ENCODE peak calls at places on chromosome 12, in four cellular contexts. C is trophoblast cell; W is activated naive CD8-positive, alpha-beta T cell treated with anti-CD3 and anti-CD28 coated beads, Interleukin-2, amount 50 U/mL, for 24 hours; A is A172. P is an unnamed sample.

GRCh38 chr12:47530050-47530449 is 175.8 kb downstream of the RPAP3 start:
- DNase-seq in C (no peak), W (no peak), A (no peak), P (no peak)

GRCh38 chr12:14775652-14776020 is 27.6 kb downstream of the WBP11 start:
- DNase-seq in C (peak; percentile 59), W (no peak), A (no peak), P (no peak)

GRCh38 chr12:81147286-81147919 is 69.5 kb downstream of the ACSS3 start:
- DNase-seq in C (no peak), W (no peak), A (no peak), P (no peak)

GRCh38 chr12:19129121-19129485 is 430 bp upstream of the PLEKHA5 start:
- DNase-seq in C (peak; percentile 64), W (no peak), A (no peak), P (no peak)

GRCh38 chr12:93818488-93819047 is 141.4 kb downstream of the CRADD start:
- DNase-seq in C (no peak), W (no peak), A (no peak), P (no peak)

GRCh38 chr12:28973491-28973890 is 175.6 kb upstream of the FAR2 start:
- DNase-seq in C (no peak), W (no peak), A (no peak), P (no peak)

GRCh38 chr12:109645194-109645593 is 68.4 kb upstream of the FAM222A start:
- DNase-seq in C (no peak), W (no peak), A (no peak), P (no peak)

GRCh38 chr12:100114574-100114973 is 28.1 kb downstream of the BLTP3B start:
- DNase-seq in C (no peak), W (no peak), A (no peak), P (no peak)

GRCh38 chr12:12803186-12803585 is 10.0 kb upstream of the DDX47 start:
- DNase-seq in C (peak; percentile 58), W (peak; percentile 41), A (peak; percentile 88), P (peak; percentile 75)